ENCODE peak calls at places on chromosomes 4 and X, in seven cellular contexts. H, Z, A, G, N, F and I are unnamed samples.

GRCh38 chr4:189088783-189089182 is 851.9 kb upstream of the FRG1 start:
- DNase-seq in G (no peak), H (no peak), N (no peak), Z (no peak), F (no peak), A (no peak), I (no peak)

GRCh38 chr4:45693746-45694145 is 430.1 kb downstream of the GABRG1 start:
- DNase-seq in N (no peak), G (no peak), A (no peak), F (no peak), Z (no peak), H (no peak), I (no peak)

GRCh38 chrX:68894513-68895338 is 65.9 kb downstream of the EFNB1 start:
- DNase-seq in G (no peak), F (no peak), Z (no peak), N (no peak), H (peak), A (peak), I (no peak)

GRCh38 chr4:145815027-145815612 is 123.5 kb downstream of the ZNF827 start:
- DNase-seq in N (no peak), G (no peak), A (no peak), H (no peak), F (no peak), Z (no peak), I (no peak)

GRCh38 chr4:64718091-64718490 is 308.8 kb upstream of the TECRL start:
- DNase-seq in Z (no peak), F (no peak), A (no peak), N (no peak), H (no peak), G (no peak), I (no peak)

GRCh38 chr4:159097144-159097543 is 5.7 kb upstream of the RAPGEF2 start:
- DNase-seq in G (no peak), A (no peak), Z (no peak), N (no peak), F (no peak), H (no peak), I (no peak)

GRCh38 chr4:67327245-67327860 is 217.9 kb downstream of the CENPC start:
- DNase-seq in F (peak), Z (no peak), H (peak), G (peak), N (peak), A (peak), I (no peak)

GRCh38 chrX:20309796-20310195 is 43.1 kb upstream of the RPS6KA3 start:
- DNase-seq in N (no peak), Z (no peak), F (no peak), G (no peak), A (no peak), H (no peak), I (no peak)